ENCODE peak calls at places on chromosomes 5 and 9, in six cellular contexts. U, R, T, X, J and Q are unnamed samples.
A peak's percentile ranks its signal among the peaks of the same experiment; 100 is the strongest.

GRCh38 chr5:136011427-136012001 is 17.3 kb upstream of the TGFBI start:
- DNase-seq in U (peak; percentile 78), R (no peak), T (no peak), X (no peak), J (no peak), Q (peak; percentile 86)

GRCh38 chr5:57225553-57225952 is 51.7 kb downstream of the GPBP1 start:
- DNase-seq in U (no peak), R (no peak), T (no peak), X (no peak), J (no peak), Q (no peak)

GRCh38 chr5:158121678-158122077 is 262.7 kb upstream of the CLINT1 start:
- DNase-seq in U (no peak), R (no peak), T (no peak), X (no peak), J (no peak), Q (no peak)

GRCh38 chr9:133895335-133895734 is 96.8 kb downstream of the VAV2 start:
- DNase-seq in U (no peak), R (no peak), T (no peak), X (no peak), J (no peak), Q (no peak)

GRCh38 chr5:159735036-159735435 is 181.2 kb upstream of the ADRA1B start:
- DNase-seq in U (no peak), R (no peak), T (no peak), X (no peak), J (no peak), Q (no peak)

GRCh38 chr5:32136342-32136741 is 37.8 kb downstream of the GOLPH3 start:
- DNase-seq in U (no peak), R (no peak), T (no peak), X (no peak), J (no peak), Q (no peak)

GRCh38 chr5:101679816-101680215 is 616.3 kb downstream of the SLCO4C1 start:
- DNase-seq in U (no peak), R (no peak), T (no peak), X (no peak), J (no peak), Q (peak; percentile 11)

GRCh38 chr5:165844571-165844970 is 2339.2 kb downstream of the MAT2B start:
- DNase-seq in U (no peak), R (no peak), T (no peak), X (no peak), J (no peak), Q (no peak)

GRCh38 chr9:112558476-112558875 is 71.8 kb downstream of the KIAA1958 start:
- DNase-seq in U (peak; percentile 81), R (no peak), T (no peak), X (no peak), J (no peak), Q (peak; percentile 78)

GRCh38 chr9:103798620-103799019 is 295.5 kb upstream of the SMC2 start:
- DNase-seq in U (peak; percentile 85), R (no peak), T (no peak), X (no peak), J (no peak), Q (no peak)

GRCh38 chr9:107751522-107752235 is 262.1 kb upstream of the KLF4 start:
- DNase-seq in U (no peak), R (no peak), T (no peak), X (peak; percentile 78), J (no peak), Q (peak; percentile 84)

GRCh38 chr9:124254261-124254682 is 3.5 kb upstream of the NEK6 start:
- DNase-seq in U (no peak), R (no peak), T (no peak), X (no peak), J (no peak), Q (no peak)

GRCh38 chr5:50995285-50995942 is 329.0 kb downstream of the PARP8 start:
- DNase-seq in U (no peak), R (no peak), T (no peak), X (no peak), J (no peak), Q (no peak)

GRCh38 chr5:120108586-120109254 is 355.4 kb upstream of the PRR16 start:
- DNase-seq in U (no peak), R (no peak), T (no peak), X (no peak), J (no peak), Q (peak; percentile 65)

GRCh38 chr5:50967388-50968039 is 301.1 kb downstream of the PARP8 start:
- DNase-seq in U (no peak), R (no peak), T (no peak), X (peak; percentile 32), J (peak; percentile 16), Q (no peak)

GRCh38 chr9:10612649-10613398 is at the start of gene PTPRD:
- DNase-seq in U (peak; percentile 62), R (no peak), T (peak; percentile 55), X (peak; percentile 38), J (peak; percentile 43), Q (peak; percentile 1)

GRCh38 chr5:74630387-74631087 is 10.0 kb downstream of the ENC1 start:
- DNase-seq in U (peak; percentile 91), R (no peak), T (no peak), X (no peak), J (no peak), Q (peak; percentile 75)

GRCh38 chr9:114037961-114038723 is 40.0 kb downstream of the AMBP start:
- DNase-seq in U (no peak), R (no peak), T (no peak), X (peak; percentile 7), J (no peak), Q (no peak)

GRCh38 chr5:113047733-113048652 is 71.4 kb downstream of the DCP2 start:
- DNase-seq in U (no peak), R (no peak), T (no peak), X (no peak), J (no peak), Q (no peak)

GRCh38 chr5:127938746-127939145 is 144.8 kb upstream of the SLC12A2 start:
- DNase-seq in U (no peak), R (no peak), T (no peak), X (no peak), J (no peak), Q (no peak)

GRCh38 chr5:154566146-154566680 is 88.2 kb upstream of the HAND1 start:
- DNase-seq in U (no peak), R (no peak), T (no peak), X (no peak), J (no peak), Q (no peak)

GRCh38 chr9:136542246-136543041 is 3.4 kb downstream of the NOTCH1 start:
- DNase-seq in U (no peak), R (no peak), T (no peak), X (no peak), J (no peak), Q (no peak)

GRCh38 chr5:56412601-56413379 is 179.7 kb upstream of the ANKRD55 start:
- DNase-seq in U (no peak), R (peak; percentile 42), T (peak; percentile 66), X (peak; percentile 36), J (no peak), Q (no peak)

GRCh38 chr9:137611623-137612609 is 6.4 kb downstream of the ARRDC1 start:
- DNase-seq in U (peak; percentile 98), R (no peak), T (no peak), X (peak; percentile 94), J (no peak), Q (peak; percentile 76)

GRCh38 chr9:72540348-72540873 is 19.0 kb downstream of the TMC1 start:
- DNase-seq in U (peak; percentile 72), R (no peak), T (no peak), X (no peak), J (no peak), Q (peak; percentile 87)

GRCh38 chr5:94422819-94423218 is 195.6 kb downstream of the KIAA0825 start:
- DNase-seq in U (peak; percentile 88), R (no peak), T (no peak), X (no peak), J (no peak), Q (no peak)

GRCh38 chr9:85377751-85378289 is 363.9 kb downstream of the AGTPBP1 start:
- DNase-seq in U (no peak), R (no peak), T (no peak), X (no peak), J (no peak), Q (no peak)
- TF ChIP-seq CTCF in U (no peak), R (no peak), T (no peak), X (no peak), J (no peak), Q (no peak)

GRCh38 chr9:90547896-90548295 is 94.7 kb downstream of the DIRAS2 start:
- DNase-seq in U (no peak), R (no peak), T (no peak), X (no peak), J (no peak), Q (peak; percentile 1)
- TF ChIP-seq CTCF in U (no peak), R (no peak), T (no peak), X (no peak), J (no peak), Q (peak; percentile 38)

GRCh38 chr5:5384634-5385033 is 37.8 kb upstream of the ICE1 start:
- DNase-seq in U (no peak), R (no peak), T (no peak), X (no peak), J (no peak), Q (no peak)
- TF ChIP-seq CTCF in U (no peak), R (no peak), T (no peak), X (no peak), J (no peak), Q (no peak)

GRCh38 chr5:118042076-118042475 is 946.3 kb downstream of the DTWD2 start:
- DNase-seq in U (no peak), R (no peak), T (no peak), X (no peak), J (no peak), Q (no peak)
- TF ChIP-seq CTCF in U (no peak), R (no peak), T (no peak), X (no peak), J (peak; percentile 41), Q (no peak)